ENCODE peak calls at places on chromosomes 12 and 14, in eight cellular contexts. O, T, W, P, C, V, Y and N are unnamed samples.
A peak's percentile ranks its signal among the peaks of the same experiment; 100 is the strongest.

GRCh38 chr12:110345176-110345651 is 58.3 kb downstream of the ANAPC7 start:
- DNase-seq in O (no peak), T (no peak), W (no peak), P (no peak), C (no peak), V (no peak), Y (no peak), N (no peak)

GRCh38 chr12:132006056-132006680 is 56.4 kb downstream of the EP400 start:
- DNase-seq in O (no peak), T (no peak), W (no peak), P (peak; percentile 23), C (no peak), V (no peak), Y (no peak), N (no peak)

GRCh38 chr12:48189331-48190125 is 6.1 kb downstream of the CCDC184 start:
- DNase-seq in O (no peak), T (peak; percentile 79), W (peak; percentile 82), P (no peak), C (peak; percentile 76), V (peak; percentile 68), Y (peak; percentile 71), N (no peak)

GRCh38 chr12:130347588-130347987 is 9.9 kb downstream of the PIWIL1 start:
- DNase-seq in O (peak; percentile 54), T (no peak), W (no peak), P (no peak), C (no peak), V (no peak), Y (no peak), N (no peak)

GRCh38 chr12:57280234-57281062 is 29.5 kb upstream of the STAC3 start:
- DNase-seq in O (no peak), T (peak; percentile 27), W (peak; percentile 95), P (no peak), C (no peak), V (peak; percentile 69), Y (no peak), N (no peak)

GRCh38 chr12:50788562-50788961 is 24.7 kb downstream of the ATF1 start:
- DNase-seq in O (no peak), T (no peak), W (peak; percentile 54), P (no peak), C (no peak), V (no peak), Y (no peak), N (no peak)

GRCh38 chr12:127546721-127547505 is 720.1 kb upstream of the TMEM132C start:
- DNase-seq in O (no peak), T (no peak), W (no peak), P (no peak), C (no peak), V (no peak), Y (no peak), N (no peak)

GRCh38 chr12:4118017-4118510 is 155.5 kb upstream of the CCND2 start:
- DNase-seq in O (peak; percentile 64), T (peak; percentile 38), W (peak; percentile 49), P (no peak), C (no peak), V (peak; percentile 74), Y (no peak), N (no peak)

GRCh38 chr14:31128601-31129526 is 78.7 kb downstream of the HECTD1 start:
- DNase-seq in O (no peak), T (no peak), W (no peak), P (no peak), C (no peak), V (peak; percentile 55), Y (no peak), N (no peak)

GRCh38 chr14:32217301-32217700 is 14.2 kb upstream of the RNU6-8 start:
- DNase-seq in O (no peak), T (no peak), W (no peak), P (no peak), C (no peak), V (no peak), Y (no peak), N (no peak)

GRCh38 chr12:53751336-53752191 is at the start of gene CISTR:
- DNase-seq in O (no peak), T (peak; percentile 49), W (no peak), P (no peak), C (peak; percentile 38), V (peak; percentile 84), Y (no peak), N (peak; percentile 78)

GRCh38 chr12:93851245-93851665 is 174.1 kb downstream of the CRADD start:
- DNase-seq in O (no peak), T (no peak), W (no peak), P (no peak), C (no peak), V (no peak), Y (no peak), N (no peak)

GRCh38 chr14:90509403-90509802 is 112.6 kb downstream of the CALM1 start:
- DNase-seq in O (no peak), T (no peak), W (no peak), P (no peak), C (no peak), V (no peak), Y (no peak), N (no peak)

GRCh38 chr12:97753332-97753731 is 290.7 kb downstream of the RMST start:
- DNase-seq in O (no peak), T (no peak), W (no peak), P (no peak), C (no peak), V (no peak), Y (no peak), N (no peak)

GRCh38 chr12:123512838-123513665 is 20.5 kb downstream of the RILPL1 start:
- DNase-seq in O (no peak), T (no peak), W (no peak), P (no peak), C (no peak), V (peak; percentile 16), Y (no peak), N (no peak)

GRCh38 chr14:90300649-90301048 is 31.1 kb downstream of the NRDE2 start:
- DNase-seq in O (no peak), T (no peak), W (peak; percentile 46), P (no peak), C (no peak), V (no peak), Y (no peak), N (no peak)

GRCh38 chr14:80764496-80764895 is 177.0 kb downstream of the CEP128 start:
- DNase-seq in O (no peak), T (no peak), W (no peak), P (no peak), C (no peak), V (no peak), Y (no peak), N (no peak)

GRCh38 chr14:80764921-80765507 is 176.5 kb downstream of the CEP128 start:
- DNase-seq in O (no peak), T (no peak), W (no peak), P (no peak), C (no peak), V (no peak), Y (no peak), N (no peak)

GRCh38 chr14:80768646-80769045 is 172.9 kb downstream of the CEP128 start:
- DNase-seq in O (no peak), T (no peak), W (no peak), P (no peak), C (no peak), V (no peak), Y (no peak), N (no peak)

GRCh38 chr14:80772504-80772903 is 169.0 kb downstream of the CEP128 start:
- DNase-seq in O (no peak), T (no peak), W (no peak), P (no peak), C (no peak), V (no peak), Y (no peak), N (no peak)

GRCh38 chr14:80770114-80770917 is 171.2 kb downstream of the CEP128 start:
- DNase-seq in O (no peak), T (no peak), W (no peak), P (no peak), C (no peak), V (no peak), Y (no peak), N (no peak)
- H3K4me3 ChIP-seq in O (no peak overlapping the region), T (no peak overlapping the region), W (no peak overlapping the region), P (no peak overlapping the region), C (no peak overlapping the region), V (no peak overlapping the region), Y (no peak overlapping the region), N (no peak overlapping the region)

GRCh38 chr12:20300457-20300856 is 67.9 kb upstream of the PDE3A start:
- DNase-seq in O (no peak), T (peak; percentile 43), W (no peak), P (no peak), C (no peak), V (no peak), Y (no peak), N (no peak)
- H3K4me3 ChIP-seq in O (no peak overlapping the region), T (no peak overlapping the region), W (no peak overlapping the region), P (no peak overlapping the region), C (no peak overlapping the region), V (no peak overlapping the region), Y (no peak overlapping the region), N (no peak overlapping the region)

DNA sequence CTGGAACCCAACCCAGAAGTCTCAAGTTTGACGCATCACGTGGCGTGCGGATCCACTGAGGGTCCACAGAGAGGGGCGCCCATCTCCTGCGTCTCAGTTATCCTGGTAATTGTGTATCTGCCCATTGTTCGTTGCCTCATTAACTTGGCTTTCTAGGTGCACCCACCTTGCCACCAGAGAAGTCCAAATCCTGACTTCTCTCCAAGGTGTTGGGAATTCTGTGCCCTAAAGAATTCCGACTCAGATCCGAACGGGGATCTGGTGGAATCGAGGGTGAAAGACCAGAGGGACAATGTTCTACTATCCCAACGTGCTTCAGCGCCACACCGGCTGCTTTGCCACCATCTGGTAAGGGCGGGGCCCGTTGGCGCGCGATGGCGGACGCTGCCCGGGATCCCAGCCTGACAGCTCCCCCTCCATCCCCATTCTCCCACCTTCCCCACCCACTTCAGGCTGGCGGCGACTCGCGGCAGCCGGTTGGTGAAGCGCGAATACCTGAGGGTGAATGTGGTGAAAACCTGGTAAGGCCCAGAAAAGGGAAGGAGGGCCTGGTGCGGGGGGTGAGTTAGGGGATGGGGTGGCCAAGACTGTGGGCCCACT is 481 bp downstream of the REC8 start:
- DNase-seq in O (no peak), T (no peak), W (no peak), P (no peak), C (no peak), V (no peak), Y (no peak), N (no peak)
- H3K4me3 ChIP-seq in O (no peak overlapping the region), T (no peak overlapping the region), W (peak overlapping the region; percentile 23), P (no peak overlapping the region), C (peak overlapping the region; percentile 17), V (no peak overlapping the region), Y (peak overlapping the region; percentile 45), N (peak overlapping the region; percentile 37)

GRCh38 chr14:24334431-24335271 is at the start of gene ADCY4:
- DNase-seq in O (peak; percentile 91), T (no peak), W (no peak), P (peak; percentile 80), C (no peak), V (no peak), Y (no peak), N (no peak)
- H3K4me3 ChIP-seq in O (peak within 1 kb of the TSS; percentile 22), T (no peak within 1 kb of the TSS), W (peak within 1 kb of the TSS; percentile 48), P (no peak within 1 kb of the TSS), C (peak within 1 kb of the TSS; percentile 17), V (peak within 1 kb of the TSS; percentile 51), Y (peak within 1 kb of the TSS; percentile 48), N (peak within 1 kb of the TSS; percentile 51)

DNA sequence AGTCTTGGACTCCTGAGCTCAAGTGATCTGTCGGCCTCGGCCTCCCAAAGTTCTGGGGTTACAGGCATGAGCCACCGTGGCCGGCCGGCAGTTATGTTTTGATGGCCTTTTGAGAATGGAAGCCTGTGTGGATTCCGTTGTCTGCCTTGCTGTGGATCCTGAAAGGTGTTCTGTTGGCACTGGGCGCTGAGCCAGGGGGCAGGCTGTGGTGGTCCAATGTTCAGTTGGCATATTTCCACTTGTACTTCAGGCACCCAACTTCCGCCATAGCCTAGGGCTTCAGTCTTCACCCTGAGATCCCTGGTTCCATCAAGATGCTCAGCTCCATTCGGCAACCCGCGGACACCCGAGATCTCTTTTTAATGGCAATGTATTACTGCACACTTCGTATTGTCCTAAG is 6.3 kb upstream of the RPLP0 start:
- DNase-seq in O (no peak), T (no peak), W (no peak), P (no peak), C (no peak), V (no peak), Y (no peak), N (no peak)
- H3K4me3 ChIP-seq in O (no peak overlapping the region), T (no peak overlapping the region), W (no peak overlapping the region), P (no peak overlapping the region), C (no peak overlapping the region), V (no peak overlapping the region), Y (no peak overlapping the region), N (no peak overlapping the region)